ENCODE peak calls at places on chromosomes 16 and 17, in seven cellular contexts. One of them, this sample, is unnamed.

GRCh38 chr17:1003972-1004768 is 7.2 kb downstream of the TIMM22 start:
- DNase-seq in GM23248: no peak
- DNase-seq in PC-3: peak
- DNase-seq in GM23338: no peak
- DNase-seq in neural progenitor cell: no peak
- DNase-seq in HCT116: no peak
- DNase-seq in MM.1S: no peak
- DNase-seq in this sample: no peak

GRCh38 chr17:45942284-45942683 is 47.9 kb downstream of the MAPT start:
- DNase-seq in GM23248: peak
- DNase-seq in GM23338: peak
- DNase-seq in PC-3: no peak
- DNase-seq in HCT116: no peak
- DNase-seq in MM.1S: no peak
- DNase-seq in neural progenitor cell: peak
- DNase-seq in this sample: no peak

GRCh38 chr17:82230627-82231311 is 1.9 kb downstream of the SLC16A3 start:
- DNase-seq in HCT116: no peak
- DNase-seq in GM23338: peak
- DNase-seq in GM23248: peak
- DNase-seq in MM.1S: peak
- DNase-seq in neural progenitor cell: peak
- DNase-seq in PC-3: peak
- DNase-seq in this sample: peak

GRCh38 chr17:2176484-2177175 is 121.7 kb downstream of the HIC1 start:
- DNase-seq in neural progenitor cell: no peak
- DNase-seq in MM.1S: no peak
- DNase-seq in HCT116: no peak
- DNase-seq in GM23248: no peak
- DNase-seq in PC-3: no peak
- DNase-seq in GM23338: no peak
- DNase-seq in this sample: no peak

GRCh38 chr17:7383742-7384488 is 3.0 kb downstream of the TNK1 start:
- DNase-seq in PC-3: no peak
- DNase-seq in neural progenitor cell: peak
- DNase-seq in GM23338: peak
- DNase-seq in MM.1S: peak
- DNase-seq in HCT116: no peak
- DNase-seq in GM23248: peak
- DNase-seq in this sample: peak

GRCh38 chr17:57424777-57425188 is 168.5 kb downstream of the MSI2 start:
- DNase-seq in HCT116: peak
- DNase-seq in GM23248: no peak
- DNase-seq in neural progenitor cell: no peak
- DNase-seq in MM.1S: no peak
- DNase-seq in GM23338: no peak
- DNase-seq in PC-3: peak
- DNase-seq in this sample: peak

GRCh38 chr17:8248751-8249607 is at the start of gene PFAS:
- DNase-seq in GM23248: peak
- DNase-seq in neural progenitor cell: peak
- DNase-seq in HCT116: peak
- DNase-seq in PC-3: peak
- DNase-seq in GM23338: peak
- DNase-seq in MM.1S: peak
- DNase-seq in this sample: peak

GRCh38 chr16:69131167-69131748 is 1.1 kb downstream of the CHTF8 start:
- DNase-seq in neural progenitor cell: peak
- DNase-seq in PC-3: no peak
- DNase-seq in GM23248: peak
- DNase-seq in MM.1S: no peak
- DNase-seq in HCT116: no peak
- DNase-seq in GM23338: peak
- DNase-seq in this sample: peak

DNA sequence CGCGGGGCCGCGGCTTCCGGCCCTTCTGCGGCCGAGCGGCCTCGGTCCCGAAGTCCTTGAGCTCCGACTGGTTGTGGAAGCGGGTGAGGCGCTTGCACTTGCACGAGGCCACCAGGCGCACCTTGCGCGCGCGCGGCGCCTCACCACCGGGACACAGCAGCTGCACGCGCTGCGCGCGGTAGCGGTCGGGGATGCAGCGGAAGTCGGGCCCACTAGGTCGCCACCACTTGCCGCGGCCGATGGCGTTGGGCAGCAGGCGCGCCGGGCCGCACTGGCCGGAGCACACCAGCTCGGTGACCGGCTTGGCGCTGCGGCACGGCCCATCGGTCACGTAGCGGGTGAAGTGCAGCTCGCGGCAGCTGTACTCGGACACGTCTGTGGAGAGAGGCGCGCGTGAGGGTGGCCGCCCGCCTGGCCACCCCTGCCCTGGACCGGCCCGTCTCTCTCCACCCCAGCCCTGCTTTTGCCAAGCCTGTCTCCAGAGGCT is 3.2 kb downstream of the SOST start:
- DNase-seq in PC-3: peak
- DNase-seq in HCT116: no peak
- DNase-seq in neural progenitor cell: peak
- DNase-seq in GM23248: no peak
- DNase-seq in GM23338: peak
- DNase-seq in MM.1S: no peak
- DNase-seq in this sample: peak
- TF ChIP-seq EZH2 in PC-3: no peak
- TF ChIP-seq EZH2 in HCT116: no peak
- TF ChIP-seq EZH2 in neural progenitor cell: peak
- TF ChIP-seq EZH2 in GM23248: no peak
- TF ChIP-seq EZH2 in GM23338: no peak
- TF ChIP-seq EZH2 in MM.1S: no peak
- TF ChIP-seq EZH2 in this sample: peak

GRCh38 chr16:4801051-4801961 is 1.1 kb downstream of the ROGDI start:
- DNase-seq in GM23338: peak
- DNase-seq in GM23248: no peak
- DNase-seq in neural progenitor cell: peak
- DNase-seq in MM.1S: no peak
- DNase-seq in PC-3: no peak
- DNase-seq in HCT116: no peak
- DNase-seq in this sample: no peak

GRCh38 chr16:4802659-4803287 is 340 bp upstream of the ROGDI start:
- DNase-seq in GM23338: peak
- DNase-seq in neural progenitor cell: peak
- DNase-seq in PC-3: peak
- DNase-seq in HCT116: peak
- DNase-seq in MM.1S: peak
- DNase-seq in GM23248: peak
- DNase-seq in this sample: peak

GRCh38 chr16:4803479-4804243 is 1.2 kb upstream of the ROGDI start:
- DNase-seq in GM23248: peak
- DNase-seq in neural progenitor cell: no peak
- DNase-seq in PC-3: no peak
- DNase-seq in GM23338: no peak
- DNase-seq in MM.1S: no peak
- DNase-seq in HCT116: no peak
- DNase-seq in this sample: no peak

GRCh38 chr16:4800290-4801041 is 2.0 kb downstream of the ROGDI start:
- DNase-seq in MM.1S: no peak
- DNase-seq in neural progenitor cell: no peak
- DNase-seq in PC-3: no peak
- DNase-seq in GM23248: no peak
- DNase-seq in HCT116: no peak
- DNase-seq in GM23338: no peak
- DNase-seq in this sample: no peak

DNA sequence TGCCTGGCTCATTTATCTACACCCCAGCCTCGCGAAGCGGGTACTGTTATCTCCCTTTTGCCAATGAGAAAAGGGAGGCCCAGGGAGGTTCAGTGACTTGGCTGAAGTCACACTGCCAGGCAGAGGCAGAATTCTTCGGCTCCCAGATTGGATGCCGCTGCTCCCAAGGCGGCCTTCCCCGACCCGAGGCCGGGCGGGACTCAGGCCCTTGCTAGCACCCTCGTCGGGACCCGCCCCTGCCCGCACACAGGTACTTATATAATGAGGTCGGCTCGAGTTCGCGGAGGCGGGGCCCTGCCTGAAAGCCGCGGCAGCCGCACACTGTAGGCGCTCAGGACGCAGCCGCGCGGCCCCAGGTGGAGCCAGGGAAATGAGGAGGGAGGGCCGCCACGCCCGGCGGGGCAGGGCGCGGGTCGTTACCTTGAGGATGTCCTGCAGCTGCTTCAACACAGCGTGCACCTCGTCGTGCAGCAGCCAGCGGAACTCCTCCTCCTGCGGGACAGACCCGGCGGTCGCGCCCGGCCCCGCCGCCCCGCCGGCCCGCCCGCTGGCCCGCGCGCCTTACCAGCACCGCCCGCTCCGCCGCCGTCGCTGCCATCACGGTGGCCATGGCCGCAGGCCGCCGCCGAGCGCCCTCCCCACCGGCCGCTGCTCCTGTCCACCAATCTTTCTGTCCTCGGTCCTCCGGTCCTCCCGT is at the start of gene ROGDI:
- DNase-seq in HCT116: peak
- DNase-seq in MM.1S: peak
- DNase-seq in GM23248: peak
- DNase-seq in GM23338: peak
- DNase-seq in neural progenitor cell: peak
- DNase-seq in PC-3: peak
- DNase-seq in this sample: peak
- TF ChIP-seq EZH2phosphoT487 in HCT116: no peak
- TF ChIP-seq EZH2phosphoT487 in MM.1S: no peak
- TF ChIP-seq EZH2phosphoT487 in GM23248: no peak
- TF ChIP-seq EZH2phosphoT487 in GM23338: no peak
- TF ChIP-seq EZH2phosphoT487 in neural progenitor cell: no peak
- TF ChIP-seq EZH2phosphoT487 in PC-3: no peak
- TF ChIP-seq EZH2phosphoT487 in this sample: no peak

GRCh38 chr16:66273036-66273435 is 93.5 kb upstream of the CDH5 start:
- DNase-seq in HCT116: no peak
- DNase-seq in GM23338: no peak
- DNase-seq in MM.1S: no peak
- DNase-seq in neural progenitor cell: no peak
- DNase-seq in GM23248: no peak
- DNase-seq in PC-3: no peak
- DNase-seq in this sample: peak

GRCh38 chr16:66269631-66270332 is 96.7 kb upstream of the CDH5 start:
- DNase-seq in neural progenitor cell: no peak
- DNase-seq in MM.1S: no peak
- DNase-seq in GM23338: peak
- DNase-seq in PC-3: no peak
- DNase-seq in HCT116: no peak
- DNase-seq in GM23248: no peak
- DNase-seq in this sample: no peak

GRCh38 chr16:66272461-66272860 is 94.0 kb upstream of the CDH5 start:
- DNase-seq in HCT116: no peak
- DNase-seq in GM23338: no peak
- DNase-seq in PC-3: no peak
- DNase-seq in MM.1S: no peak
- DNase-seq in neural progenitor cell: no peak
- DNase-seq in GM23248: no peak
- DNase-seq in this sample: no peak

GRCh38 chr16:66271074-66272060 is 95.1 kb upstream of the CDH5 start:
- DNase-seq in HCT116: no peak
- DNase-seq in neural progenitor cell: no peak
- DNase-seq in GM23338: no peak
- DNase-seq in GM23248: peak
- DNase-seq in PC-3: peak
- DNase-seq in MM.1S: no peak
- DNase-seq in this sample: no peak

DNA sequence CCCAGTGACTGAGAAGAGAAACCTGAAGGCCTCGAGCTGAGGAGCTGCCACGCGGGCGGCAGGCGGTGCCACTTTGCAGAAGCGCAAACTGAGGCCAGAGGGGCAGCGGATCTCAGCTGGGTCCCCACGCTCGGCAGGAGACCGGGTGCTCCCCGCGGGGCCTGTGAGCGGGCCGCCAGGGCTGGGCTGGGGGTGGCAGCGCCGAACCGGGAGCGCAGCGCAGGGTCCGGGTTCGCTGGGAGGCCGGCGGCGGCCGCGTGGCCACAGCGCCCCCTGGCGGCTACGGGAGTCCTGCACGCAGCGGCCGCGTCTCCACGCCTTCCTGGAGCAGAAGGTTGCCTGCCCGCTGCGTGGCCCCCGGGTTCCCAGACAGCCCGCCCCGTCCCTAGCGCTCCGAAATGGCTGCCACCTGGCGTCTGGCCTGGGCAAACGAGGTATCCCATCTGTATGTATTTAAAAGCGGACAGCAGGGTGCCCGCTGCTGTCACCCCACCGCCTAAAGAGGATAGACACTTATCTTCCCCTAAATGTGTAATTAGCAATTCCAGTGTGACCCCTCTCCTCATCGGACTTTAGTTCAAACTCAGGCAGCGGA is 96.1 kb upstream of the CDH5 start:
- DNase-seq in HCT116: peak
- DNase-seq in GM23248: peak
- DNase-seq in GM23338: peak
- DNase-seq in neural progenitor cell: peak
- DNase-seq in MM.1S: peak
- DNase-seq in PC-3: peak
- DNase-seq in this sample: peak
- TF ChIP-seq EZH2 in HCT116: no peak
- TF ChIP-seq EZH2 in GM23248: no peak
- TF ChIP-seq EZH2 in GM23338: no peak
- TF ChIP-seq EZH2 in neural progenitor cell: no peak
- TF ChIP-seq EZH2 in MM.1S: no peak
- TF ChIP-seq EZH2 in PC-3: no peak
- TF ChIP-seq EZH2 in this sample: no peak

GRCh38 chr16:50213939-50214519 is 52.3 kb upstream of the ADCY7 start:
- DNase-seq in HCT116: peak
- DNase-seq in neural progenitor cell: peak
- DNase-seq in PC-3: peak
- DNase-seq in MM.1S: peak
- DNase-seq in GM23338: peak
- DNase-seq in GM23248: peak
- DNase-seq in this sample: peak
- TF ChIP-seq EZH2phosphoT487 in HCT116: no peak
- TF ChIP-seq EZH2phosphoT487 in neural progenitor cell: no peak
- TF ChIP-seq EZH2phosphoT487 in PC-3: no peak
- TF ChIP-seq EZH2phosphoT487 in MM.1S: no peak
- TF ChIP-seq EZH2phosphoT487 in GM23338: no peak
- TF ChIP-seq EZH2phosphoT487 in GM23248: no peak
- TF ChIP-seq EZH2phosphoT487 in this sample: no peak